ENCODE peak calls at places on chromosomes 4 and X, in ten cellular contexts. Q, O, K, S, N, E, D, C, W and L are unnamed samples.

GRCh38 chr4:168737441-168738176 is 240.8 kb downstream of the PALLD start:
- DNase-seq in N (peak), O (no peak), K (no peak), S (no peak), Q (no peak), E (no peak), C (peak), W (peak), D (no peak), L (no peak)

GRCh38 chrX:103831342-103831802 is 685 bp downstream of the RAB9B start:
- DNase-seq in Q (peak), N (peak), D (no peak), E (peak), K (no peak), S (no peak), C (no peak), O (no peak), W (no peak), L (no peak)

GRCh38 chrX:56788717-56789122 is 59.7 kb downstream of the NBDY start:
- DNase-seq in W (no peak), K (no peak), D (no peak), N (no peak), C (no peak), E (no peak), O (no peak), Q (no peak), S (no peak), L (peak)

GRCh38 chr4:75630174-75630931 is at the start of gene CDKL2:
- DNase-seq in C (no peak), K (peak), S (peak), O (peak), D (peak), N (peak), E (peak), W (peak), Q (peak), L (peak)

GRCh38 chr4:176238157-176238608 is 30.8 kb downstream of the ASB5 start:
- DNase-seq in O (no peak), S (no peak), E (peak), W (peak), K (no peak), Q (no peak), D (no peak), C (peak), N (peak), L (no peak)

GRCh38 chrX:53281321-53281822 is at the start of gene IQSEC2:
- DNase-seq in W (peak), O (peak), C (no peak), D (peak), E (peak), Q (peak), S (no peak), N (peak), K (no peak), L (peak)

GRCh38 chr4:130395871-130396270 is 1299.9 kb downstream of the C4orf33 start:
- DNase-seq in O (no peak), Q (peak), S (no peak), C (peak), K (no peak), E (no peak), D (no peak), N (peak), W (peak), L (no peak)

GRCh38 chr4:136001791-136002190 is 1530.5 kb downstream of the PCDH18 start:
- DNase-seq in C (no peak), D (no peak), W (no peak), O (no peak), E (no peak), K (no peak), Q (no peak), S (no peak), N (peak), L (no peak)

GRCh38 chrX:128518508-128518907 is 466.3 kb upstream of the ACTRT1 start:
- DNase-seq in Q (peak), W (no peak), E (peak), S (peak), D (no peak), K (no peak), O (no peak), C (no peak), N (peak), L (no peak)

GRCh38 chr4:128757712-128758111 is 51.8 kb upstream of the JADE1 start:
- DNase-seq in D (peak), E (no peak), S (no peak), Q (no peak), N (peak), C (no peak), O (no peak), W (no peak), K (no peak), L (no peak)

GRCh38 chrX:105822138-105823091 is at the start of gene NRK:
- DNase-seq in S (no peak), E (peak), O (peak), D (peak), C (no peak), Q (no peak), W (peak), K (no peak), N (peak), L (peak)
- H3K4me3 ChIP-seq in S (peak), E (peak), O (peak), D (peak), C (no peak), Q (no peak), W (no peak), K (no peak), N (peak), L (peak)

DNA sequence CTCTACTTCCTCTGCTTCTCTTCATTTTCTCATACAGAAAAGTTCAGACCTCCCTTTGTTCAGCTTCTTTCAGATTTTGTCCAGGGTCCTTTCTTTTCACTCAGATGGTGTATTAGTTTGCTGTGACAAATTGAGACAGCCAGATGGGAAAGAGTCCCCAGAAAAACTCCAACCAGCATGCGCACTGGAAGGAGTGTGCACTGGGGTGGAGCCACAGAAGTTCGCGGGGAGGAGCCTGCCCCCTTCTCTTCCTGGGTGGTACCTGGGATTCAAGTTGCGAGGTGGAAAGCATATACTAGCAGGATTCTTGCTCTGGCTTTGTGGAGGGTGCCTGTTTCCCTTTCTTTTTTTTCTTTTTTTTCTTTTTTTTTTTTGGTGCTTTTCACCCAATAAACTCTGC is 51.6 kb downstream of the SMIM20 start:
- DNase-seq in O (no peak), W (no peak), D (no peak), N (no peak), C (no peak), E (no peak), Q (no peak), K (no peak), S (no peak), L (no peak)
- H3K4me3 ChIP-seq in O (no peak), W (no peak), D (no peak), N (no peak), C (no peak), E (no peak), Q (no peak), K (no peak), S (no peak), L (no peak)

DNA sequence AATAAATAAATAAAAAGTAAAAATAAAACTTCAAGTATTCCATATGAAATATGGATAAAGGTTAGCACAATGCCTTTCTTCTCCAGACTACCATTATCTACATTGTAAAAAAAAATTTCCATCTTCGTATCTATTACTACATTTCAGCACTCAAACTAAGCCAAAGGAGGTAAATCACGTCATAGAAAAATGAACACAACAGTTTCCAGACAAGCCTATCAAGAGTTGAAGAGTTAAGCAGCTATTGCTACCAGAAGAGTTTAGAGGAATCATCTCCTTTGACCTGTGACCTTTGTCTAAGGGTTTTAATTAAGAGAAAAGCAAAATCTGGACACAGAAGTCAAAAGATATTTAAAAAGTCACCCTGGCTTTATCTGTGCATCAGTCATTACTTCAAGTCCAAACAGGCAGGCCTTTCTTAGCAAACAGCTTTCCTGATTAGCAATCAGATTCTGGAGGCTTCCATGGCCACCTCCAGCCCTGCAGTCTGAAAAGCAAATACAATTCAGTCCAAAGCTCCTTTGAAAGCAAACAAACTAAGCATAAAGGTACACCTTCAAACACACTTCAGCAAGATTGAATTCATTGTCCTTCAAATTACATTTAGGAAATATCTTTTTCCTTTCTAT is 82.2 kb downstream of the APBB2 start:
- DNase-seq in S (no peak), N (no peak), K (no peak), C (no peak), E (peak), D (no peak), W (no peak), Q (no peak), O (no peak), L (no peak)
- H3K4me3 ChIP-seq in S (no peak), N (no peak), K (no peak), C (no peak), E (no peak), D (no peak), W (no peak), Q (no peak), O (no peak), L (no peak)

GRCh38 chr4:185532795-185533324 is 2.4 kb downstream of the PDLIM3 start:
- DNase-seq in N (no peak), O (no peak), D (no peak), W (no peak), K (no peak), Q (no peak), E (no peak), C (no peak), S (no peak), L (no peak)
- H3K4me3 ChIP-seq in N (no peak), O (peak), D (peak), W (no peak), K (no peak), Q (no peak), E (no peak), C (no peak), S (no peak), L (no peak)

GRCh38 chr4:31362756-31363155 is 642.6 kb downstream of the PCDH7 start:
- DNase-seq in E (no peak), D (no peak), C (no peak), Q (no peak), K (no peak), O (no peak), W (peak), N (no peak), S (no peak), L (no peak)
- H3K4me3 ChIP-seq in E (no peak), D (no peak), C (no peak), Q (no peak), K (no peak), O (no peak), W (no peak), N (peak), S (no peak), L (no peak)

GRCh38 chrX:131288738-131289511 is at the start of gene IGSF1:
- DNase-seq in Q (peak), O (peak), S (peak), D (no peak), C (no peak), K (no peak), W (peak), N (no peak), E (peak), L (no peak)

GRCh38 chrX:131287556-131288179 is 1.4 kb downstream of the IGSF1 start:
- DNase-seq in C (no peak), E (peak), W (no peak), D (no peak), Q (no peak), N (no peak), K (no peak), O (no peak), S (no peak), L (no peak)

GRCh38 chrX:131289527-131289926 is 421 bp upstream of the IGSF1 start:
- DNase-seq in E (no peak), D (no peak), N (no peak), O (no peak), W (no peak), Q (no peak), S (no peak), C (no peak), K (no peak), L (no peak)

GRCh38 chrX:131288188-131288587 is 918 bp downstream of the IGSF1 start:
- DNase-seq in Q (no peak), C (no peak), E (no peak), W (no peak), O (no peak), N (no peak), K (no peak), S (no peak), D (no peak), L (no peak)
- H3K4me3 ChIP-seq in Q (no peak), C (no peak), E (no peak), W (no peak), O (no peak), N (no peak), K (no peak), S (no peak), D (no peak), L (no peak)